ENCODE peak calls at places on chromosomes 13 and 19, in nine cellular contexts. One of them, this sample, is unnamed.

GRCh38 chr19:38657633-38658222 is 10.3 kb downstream of the ACTN4 start:
- DNase-seq in LNCaP clone FGC: no peak
- DNase-seq in nephron progenitor cell: no peak
- DNase-seq in NCI-H1092 treated with DMSO at 0.1 percent for 48 hours: no peak
- DNase-seq in progenitor cell of endocrine pancreas: no peak
- DNase-seq in brain microvascular endothelial cell: peak; percentile 76
- DNase-seq in stimulated activated naive CD8-positive, alpha-beta T cell treated with anti-CD3 and anti-CD28 coated beads, Interleukin-15, Interleukin-2, amounts not matched to agents 100 U/mL and 50 U/mL, for 24 hours: no peak
- DNase-seq in activated CD8-positive, alpha-beta memory T cell treated with anti-CD3 and anti-CD28 coated beads for 4 hours: no peak
- DNase-seq in GM12864: no peak
- DNase-seq in this sample: no peak

GRCh38 chr13:109288151-109288709 is 498.2 kb downstream of the IRS2 start:
- DNase-seq in activated CD8-positive, alpha-beta memory T cell treated with anti-CD3 and anti-CD28 coated beads for 4 hours: no peak
- DNase-seq in progenitor cell of endocrine pancreas: no peak
- DNase-seq in stimulated activated naive CD8-positive, alpha-beta T cell treated with anti-CD3 and anti-CD28 coated beads, Interleukin-15, Interleukin-2, amounts not matched to agents 100 U/mL and 50 U/mL, for 24 hours: no peak
- DNase-seq in LNCaP clone FGC: no peak
- DNase-seq in nephron progenitor cell: no peak
- DNase-seq in NCI-H1092 treated with DMSO at 0.1 percent for 48 hours: no peak
- DNase-seq in brain microvascular endothelial cell: no peak
- DNase-seq in GM12864: no peak
- DNase-seq in this sample: no peak

GRCh38 chr13:112477070-112477619 is 101.0 kb downstream of the SPACA7 start:
- DNase-seq in GM12864: no peak
- DNase-seq in stimulated activated naive CD8-positive, alpha-beta T cell treated with anti-CD3 and anti-CD28 coated beads, Interleukin-15, Interleukin-2, amounts not matched to agents 100 U/mL and 50 U/mL, for 24 hours: no peak
- DNase-seq in progenitor cell of endocrine pancreas: no peak
- DNase-seq in brain microvascular endothelial cell: no peak
- DNase-seq in activated CD8-positive, alpha-beta memory T cell treated with anti-CD3 and anti-CD28 coated beads for 4 hours: no peak
- DNase-seq in LNCaP clone FGC: no peak
- DNase-seq in NCI-H1092 treated with DMSO at 0.1 percent for 48 hours: no peak
- DNase-seq in nephron progenitor cell: no peak
- DNase-seq in this sample: no peak

GRCh38 chr19:34773555-34773864 is 495 bp upstream of the ZNF599 start:
- DNase-seq in nephron progenitor cell: no peak
- DNase-seq in NCI-H1092 treated with DMSO at 0.1 percent for 48 hours: no peak
- DNase-seq in progenitor cell of endocrine pancreas: no peak
- DNase-seq in activated CD8-positive, alpha-beta memory T cell treated with anti-CD3 and anti-CD28 coated beads for 4 hours: no peak
- DNase-seq in stimulated activated naive CD8-positive, alpha-beta T cell treated with anti-CD3 and anti-CD28 coated beads, Interleukin-15, Interleukin-2, amounts not matched to agents 100 U/mL and 50 U/mL, for 24 hours: no peak
- DNase-seq in GM12864: no peak
- DNase-seq in brain microvascular endothelial cell: no peak
- DNase-seq in LNCaP clone FGC: no peak
- DNase-seq in this sample: no peak

GRCh38 chr13:46629811-46630413 is 76.9 kb downstream of the LRCH1 start:
- DNase-seq in LNCaP clone FGC: no peak
- DNase-seq in progenitor cell of endocrine pancreas: no peak
- DNase-seq in activated CD8-positive, alpha-beta memory T cell treated with anti-CD3 and anti-CD28 coated beads for 4 hours: no peak
- DNase-seq in GM12864: no peak
- DNase-seq in NCI-H1092 treated with DMSO at 0.1 percent for 48 hours: no peak
- DNase-seq in nephron progenitor cell: no peak
- DNase-seq in brain microvascular endothelial cell: no peak
- DNase-seq in stimulated activated naive CD8-positive, alpha-beta T cell treated with anti-CD3 and anti-CD28 coated beads, Interleukin-15, Interleukin-2, amounts not matched to agents 100 U/mL and 50 U/mL, for 24 hours: no peak
- DNase-seq in this sample: no peak

GRCh38 chr19:52735734-52736133 is 890 bp upstream of the ZNF611 start:
- DNase-seq in activated CD8-positive, alpha-beta memory T cell treated with anti-CD3 and anti-CD28 coated beads for 4 hours: no peak
- DNase-seq in NCI-H1092 treated with DMSO at 0.1 percent for 48 hours: no peak
- DNase-seq in nephron progenitor cell: peak; percentile 23
- DNase-seq in stimulated activated naive CD8-positive, alpha-beta T cell treated with anti-CD3 and anti-CD28 coated beads, Interleukin-15, Interleukin-2, amounts not matched to agents 100 U/mL and 50 U/mL, for 24 hours: no peak
- DNase-seq in LNCaP clone FGC: no peak
- DNase-seq in progenitor cell of endocrine pancreas: peak; percentile 36
- DNase-seq in GM12864: no peak
- DNase-seq in brain microvascular endothelial cell: peak; percentile 39
- DNase-seq in this sample: peak; percentile 51

GRCh38 chr19:43699506-43700367 is 16.1 kb upstream of the IRGC start:
- DNase-seq in brain microvascular endothelial cell: peak; percentile 11
- DNase-seq in LNCaP clone FGC: no peak
- DNase-seq in nephron progenitor cell: peak; percentile 74
- DNase-seq in stimulated activated naive CD8-positive, alpha-beta T cell treated with anti-CD3 and anti-CD28 coated beads, Interleukin-15, Interleukin-2, amounts not matched to agents 100 U/mL and 50 U/mL, for 24 hours: peak; percentile 13
- DNase-seq in NCI-H1092 treated with DMSO at 0.1 percent for 48 hours: peak; percentile 1
- DNase-seq in GM12864: no peak
- DNase-seq in activated CD8-positive, alpha-beta memory T cell treated with anti-CD3 and anti-CD28 coated beads for 4 hours: no peak
- DNase-seq in progenitor cell of endocrine pancreas: peak; percentile 30
- DNase-seq in this sample: peak; percentile 5

GRCh38 chr13:110419391-110419791 is 112.3 kb downstream of the COL4A2 start:
- DNase-seq in progenitor cell of endocrine pancreas: no peak
- DNase-seq in GM12864: no peak
- DNase-seq in LNCaP clone FGC: no peak
- DNase-seq in activated CD8-positive, alpha-beta memory T cell treated with anti-CD3 and anti-CD28 coated beads for 4 hours: no peak
- DNase-seq in brain microvascular endothelial cell: peak; percentile 86
- DNase-seq in NCI-H1092 treated with DMSO at 0.1 percent for 48 hours: no peak
- DNase-seq in stimulated activated naive CD8-positive, alpha-beta T cell treated with anti-CD3 and anti-CD28 coated beads, Interleukin-15, Interleukin-2, amounts not matched to agents 100 U/mL and 50 U/mL, for 24 hours: no peak
- DNase-seq in nephron progenitor cell: no peak
- DNase-seq in this sample: no peak

GRCh38 chr19:5321851-5322681 is 18.5 kb downstream of the PTPRS start:
- DNase-seq in brain microvascular endothelial cell: no peak
- DNase-seq in LNCaP clone FGC: no peak
- DNase-seq in activated CD8-positive, alpha-beta memory T cell treated with anti-CD3 and anti-CD28 coated beads for 4 hours: no peak
- DNase-seq in progenitor cell of endocrine pancreas: no peak
- DNase-seq in stimulated activated naive CD8-positive, alpha-beta T cell treated with anti-CD3 and anti-CD28 coated beads, Interleukin-15, Interleukin-2, amounts not matched to agents 100 U/mL and 50 U/mL, for 24 hours: peak; percentile 52
- DNase-seq in GM12864: peak; percentile 74
- DNase-seq in nephron progenitor cell: no peak
- DNase-seq in NCI-H1092 treated with DMSO at 0.1 percent for 48 hours: no peak
- DNase-seq in this sample: no peak

GRCh38 chr13:66534561-66534960 is 695.6 kb downstream of the PCDH9 start:
- DNase-seq in activated CD8-positive, alpha-beta memory T cell treated with anti-CD3 and anti-CD28 coated beads for 4 hours: no peak
- DNase-seq in LNCaP clone FGC: no peak
- DNase-seq in NCI-H1092 treated with DMSO at 0.1 percent for 48 hours: no peak
- DNase-seq in GM12864: no peak
- DNase-seq in stimulated activated naive CD8-positive, alpha-beta T cell treated with anti-CD3 and anti-CD28 coated beads, Interleukin-15, Interleukin-2, amounts not matched to agents 100 U/mL and 50 U/mL, for 24 hours: no peak
- DNase-seq in brain microvascular endothelial cell: peak; percentile 19
- DNase-seq in nephron progenitor cell: no peak
- DNase-seq in progenitor cell of endocrine pancreas: no peak
- DNase-seq in this sample: no peak

GRCh38 chr13:48497669-48498068 is 35.2 kb downstream of the RCBTB2 start:
- DNase-seq in NCI-H1092 treated with DMSO at 0.1 percent for 48 hours: no peak
- DNase-seq in brain microvascular endothelial cell: no peak
- DNase-seq in LNCaP clone FGC: no peak
- DNase-seq in progenitor cell of endocrine pancreas: no peak
- DNase-seq in stimulated activated naive CD8-positive, alpha-beta T cell treated with anti-CD3 and anti-CD28 coated beads, Interleukin-15, Interleukin-2, amounts not matched to agents 100 U/mL and 50 U/mL, for 24 hours: no peak
- DNase-seq in GM12864: no peak
- DNase-seq in nephron progenitor cell: no peak
- DNase-seq in activated CD8-positive, alpha-beta memory T cell treated with anti-CD3 and anti-CD28 coated beads for 4 hours: no peak
- DNase-seq in this sample: no peak

GRCh38 chr13:110915874-110916670 is 1.2 kb upstream of the ANKRD10 start:
- DNase-seq in brain microvascular endothelial cell: no peak
- DNase-seq in LNCaP clone FGC: no peak
- DNase-seq in nephron progenitor cell: no peak
- DNase-seq in activated CD8-positive, alpha-beta memory T cell treated with anti-CD3 and anti-CD28 coated beads for 4 hours: no peak
- DNase-seq in progenitor cell of endocrine pancreas: no peak
- DNase-seq in stimulated activated naive CD8-positive, alpha-beta T cell treated with anti-CD3 and anti-CD28 coated beads, Interleukin-15, Interleukin-2, amounts not matched to agents 100 U/mL and 50 U/mL, for 24 hours: no peak
- DNase-seq in NCI-H1092 treated with DMSO at 0.1 percent for 48 hours: no peak
- DNase-seq in GM12864: no peak
- DNase-seq in this sample: no peak

GRCh38 chr19:52600639-52601024 is 30.5 kb downstream of the ZNF701 start:
- DNase-seq in activated CD8-positive, alpha-beta memory T cell treated with anti-CD3 and anti-CD28 coated beads for 4 hours: no peak
- DNase-seq in brain microvascular endothelial cell: no peak
- DNase-seq in stimulated activated naive CD8-positive, alpha-beta T cell treated with anti-CD3 and anti-CD28 coated beads, Interleukin-15, Interleukin-2, amounts not matched to agents 100 U/mL and 50 U/mL, for 24 hours: peak; percentile 23
- DNase-seq in progenitor cell of endocrine pancreas: peak; percentile 23
- DNase-seq in GM12864: no peak
- DNase-seq in NCI-H1092 treated with DMSO at 0.1 percent for 48 hours: no peak
- DNase-seq in LNCaP clone FGC: no peak
- DNase-seq in nephron progenitor cell: no peak
- DNase-seq in this sample: no peak

GRCh38 chr13:85864963-85865530 is 65.8 kb upstream of the SLITRK6 start:
- DNase-seq in GM12864: no peak
- DNase-seq in NCI-H1092 treated with DMSO at 0.1 percent for 48 hours: no peak
- DNase-seq in brain microvascular endothelial cell: peak; percentile 11
- DNase-seq in progenitor cell of endocrine pancreas: no peak
- DNase-seq in activated CD8-positive, alpha-beta memory T cell treated with anti-CD3 and anti-CD28 coated beads for 4 hours: no peak
- DNase-seq in nephron progenitor cell: no peak
- DNase-seq in stimulated activated naive CD8-positive, alpha-beta T cell treated with anti-CD3 and anti-CD28 coated beads, Interleukin-15, Interleukin-2, amounts not matched to agents 100 U/mL and 50 U/mL, for 24 hours: no peak
- DNase-seq in LNCaP clone FGC: no peak
- DNase-seq in this sample: no peak

GRCh38 chr13:73200432-73200831 is 141.6 kb downstream of the KLF5 start:
- DNase-seq in progenitor cell of endocrine pancreas: no peak
- DNase-seq in nephron progenitor cell: no peak
- DNase-seq in stimulated activated naive CD8-positive, alpha-beta T cell treated with anti-CD3 and anti-CD28 coated beads, Interleukin-15, Interleukin-2, amounts not matched to agents 100 U/mL and 50 U/mL, for 24 hours: no peak
- DNase-seq in LNCaP clone FGC: no peak
- DNase-seq in brain microvascular endothelial cell: no peak
- DNase-seq in NCI-H1092 treated with DMSO at 0.1 percent for 48 hours: no peak
- DNase-seq in GM12864: no peak
- DNase-seq in activated CD8-positive, alpha-beta memory T cell treated with anti-CD3 and anti-CD28 coated beads for 4 hours: no peak
- DNase-seq in this sample: peak; percentile 36

GRCh38 chr13:32409561-32410440 is 18.1 kb downstream of the N4BP2L1 start:
- DNase-seq in stimulated activated naive CD8-positive, alpha-beta T cell treated with anti-CD3 and anti-CD28 coated beads, Interleukin-15, Interleukin-2, amounts not matched to agents 100 U/mL and 50 U/mL, for 24 hours: no peak
- DNase-seq in brain microvascular endothelial cell: peak; percentile 50
- DNase-seq in NCI-H1092 treated with DMSO at 0.1 percent for 48 hours: peak; percentile 19
- DNase-seq in activated CD8-positive, alpha-beta memory T cell treated with anti-CD3 and anti-CD28 coated beads for 4 hours: no peak
- DNase-seq in LNCaP clone FGC: no peak
- DNase-seq in GM12864: no peak
- DNase-seq in nephron progenitor cell: peak; percentile 32
- DNase-seq in progenitor cell of endocrine pancreas: no peak
- DNase-seq in this sample: no peak

GRCh38 chr19:42596391-42597071 is 1.8 kb upstream of the CEACAM8 start:
- DNase-seq in NCI-H1092 treated with DMSO at 0.1 percent for 48 hours: peak; percentile 18
- DNase-seq in nephron progenitor cell: peak; percentile 71
- DNase-seq in progenitor cell of endocrine pancreas: peak; percentile 48
- DNase-seq in LNCaP clone FGC: no peak
- DNase-seq in stimulated activated naive CD8-positive, alpha-beta T cell treated with anti-CD3 and anti-CD28 coated beads, Interleukin-15, Interleukin-2, amounts not matched to agents 100 U/mL and 50 U/mL, for 24 hours: peak; percentile 61
- DNase-seq in brain microvascular endothelial cell: no peak
- DNase-seq in activated CD8-positive, alpha-beta memory T cell treated with anti-CD3 and anti-CD28 coated beads for 4 hours: peak; percentile 5
- DNase-seq in GM12864: no peak
- DNase-seq in this sample: peak; percentile 44

GRCh38 chr13:50801087-50801931 is 42.2 kb downstream of the DLEU7 start:
- DNase-seq in activated CD8-positive, alpha-beta memory T cell treated with anti-CD3 and anti-CD28 coated beads for 4 hours: peak; percentile 27
- DNase-seq in brain microvascular endothelial cell: peak; percentile 71
- DNase-seq in LNCaP clone FGC: peak; percentile 46
- DNase-seq in GM12864: peak; percentile 64
- DNase-seq in stimulated activated naive CD8-positive, alpha-beta T cell treated with anti-CD3 and anti-CD28 coated beads, Interleukin-15, Interleukin-2, amounts not matched to agents 100 U/mL and 50 U/mL, for 24 hours: peak; percentile 67
- DNase-seq in nephron progenitor cell: peak; percentile 68
- DNase-seq in NCI-H1092 treated with DMSO at 0.1 percent for 48 hours: peak; percentile 34
- DNase-seq in progenitor cell of endocrine pancreas: peak; percentile 47
- DNase-seq in this sample: peak; percentile 69

GRCh38 chr13:78660130-78660857 is 1.3 kb upstream of the OBI1 start:
- DNase-seq in GM12864: no peak
- DNase-seq in NCI-H1092 treated with DMSO at 0.1 percent for 48 hours: no peak
- DNase-seq in activated CD8-positive, alpha-beta memory T cell treated with anti-CD3 and anti-CD28 coated beads for 4 hours: no peak
- DNase-seq in progenitor cell of endocrine pancreas: no peak
- DNase-seq in LNCaP clone FGC: no peak
- DNase-seq in stimulated activated naive CD8-positive, alpha-beta T cell treated with anti-CD3 and anti-CD28 coated beads, Interleukin-15, Interleukin-2, amounts not matched to agents 100 U/mL and 50 U/mL, for 24 hours: no peak
- DNase-seq in nephron progenitor cell: no peak
- DNase-seq in brain microvascular endothelial cell: no peak
- DNase-seq in this sample: peak; percentile 14

GRCh38 chr19:5503598-5503997 is 48.4 kb downstream of the ZNRF4 start:
- DNase-seq in NCI-H1092 treated with DMSO at 0.1 percent for 48 hours: no peak
- DNase-seq in progenitor cell of endocrine pancreas: no peak
- DNase-seq in brain microvascular endothelial cell: no peak
- DNase-seq in stimulated activated naive CD8-positive, alpha-beta T cell treated with anti-CD3 and anti-CD28 coated beads, Interleukin-15, Interleukin-2, amounts not matched to agents 100 U/mL and 50 U/mL, for 24 hours: no peak
- DNase-seq in GM12864: no peak
- DNase-seq in nephron progenitor cell: no peak
- DNase-seq in activated CD8-positive, alpha-beta memory T cell treated with anti-CD3 and anti-CD28 coated beads for 4 hours: no peak
- DNase-seq in LNCaP clone FGC: no peak
- DNase-seq in this sample: no peak

GRCh38 chr19:15714638-15715037 is 13.2 kb upstream of the OR10H2 start:
- DNase-seq in LNCaP clone FGC: no peak
- DNase-seq in stimulated activated naive CD8-positive, alpha-beta T cell treated with anti-CD3 and anti-CD28 coated beads, Interleukin-15, Interleukin-2, amounts not matched to agents 100 U/mL and 50 U/mL, for 24 hours: no peak
- DNase-seq in progenitor cell of endocrine pancreas: no peak
- DNase-seq in nephron progenitor cell: no peak
- DNase-seq in GM12864: no peak
- DNase-seq in activated CD8-positive, alpha-beta memory T cell treated with anti-CD3 and anti-CD28 coated beads for 4 hours: no peak
- DNase-seq in brain microvascular endothelial cell: no peak
- DNase-seq in NCI-H1092 treated with DMSO at 0.1 percent for 48 hours: no peak
- DNase-seq in this sample: no peak

GRCh38 chr13:79225487-79226232 is 180.4 kb downstream of the RBM26 start:
- DNase-seq in brain microvascular endothelial cell: no peak
- DNase-seq in nephron progenitor cell: no peak
- DNase-seq in LNCaP clone FGC: no peak
- DNase-seq in progenitor cell of endocrine pancreas: no peak
- DNase-seq in NCI-H1092 treated with DMSO at 0.1 percent for 48 hours: peak; percentile 57
- DNase-seq in activated CD8-positive, alpha-beta memory T cell treated with anti-CD3 and anti-CD28 coated beads for 4 hours: no peak
- DNase-seq in GM12864: no peak
- DNase-seq in stimulated activated naive CD8-positive, alpha-beta T cell treated with anti-CD3 and anti-CD28 coated beads, Interleukin-15, Interleukin-2, amounts not matched to agents 100 U/mL and 50 U/mL, for 24 hours: no peak
- DNase-seq in this sample: no peak

GRCh38 chr13:46307554-46307953 is 79.5 kb downstream of the RUBCNL start:
- DNase-seq in NCI-H1092 treated with DMSO at 0.1 percent for 48 hours: no peak
- DNase-seq in nephron progenitor cell: no peak
- DNase-seq in progenitor cell of endocrine pancreas: no peak
- DNase-seq in brain microvascular endothelial cell: no peak
- DNase-seq in GM12864: no peak
- DNase-seq in LNCaP clone FGC: no peak
- DNase-seq in stimulated activated naive CD8-positive, alpha-beta T cell treated with anti-CD3 and anti-CD28 coated beads, Interleukin-15, Interleukin-2, amounts not matched to agents 100 U/mL and 50 U/mL, for 24 hours: no peak
- DNase-seq in activated CD8-positive, alpha-beta memory T cell treated with anti-CD3 and anti-CD28 coated beads for 4 hours: no peak
- DNase-seq in this sample: no peak

GRCh38 chr19:31166206-31166605 is 183.0 kb downstream of the TSHZ3 start:
- DNase-seq in brain microvascular endothelial cell: no peak
- DNase-seq in NCI-H1092 treated with DMSO at 0.1 percent for 48 hours: no peak
- DNase-seq in nephron progenitor cell: no peak
- DNase-seq in progenitor cell of endocrine pancreas: no peak
- DNase-seq in GM12864: no peak
- DNase-seq in LNCaP clone FGC: no peak
- DNase-seq in stimulated activated naive CD8-positive, alpha-beta T cell treated with anti-CD3 and anti-CD28 coated beads, Interleukin-15, Interleukin-2, amounts not matched to agents 100 U/mL and 50 U/mL, for 24 hours: no peak
- DNase-seq in activated CD8-positive, alpha-beta memory T cell treated with anti-CD3 and anti-CD28 coated beads for 4 hours: no peak
- DNase-seq in this sample: no peak

GRCh38 chr13:112643759-112644459 is 45.9 kb upstream of the ATP11A start:
- DNase-seq in nephron progenitor cell: no peak
- DNase-seq in brain microvascular endothelial cell: no peak
- DNase-seq in progenitor cell of endocrine pancreas: no peak
- DNase-seq in LNCaP clone FGC: peak; percentile 48
- DNase-seq in stimulated activated naive CD8-positive, alpha-beta T cell treated with anti-CD3 and anti-CD28 coated beads, Interleukin-15, Interleukin-2, amounts not matched to agents 100 U/mL and 50 U/mL, for 24 hours: no peak
- DNase-seq in activated CD8-positive, alpha-beta memory T cell treated with anti-CD3 and anti-CD28 coated beads for 4 hours: no peak
- DNase-seq in NCI-H1092 treated with DMSO at 0.1 percent for 48 hours: peak; percentile 59
- DNase-seq in GM12864: no peak
- DNase-seq in this sample: peak; percentile 96

GRCh38 chr19:49746206-49746958 is 16.7 kb downstream of the TSKS start:
- DNase-seq in brain microvascular endothelial cell: no peak
- DNase-seq in GM12864: no peak
- DNase-seq in nephron progenitor cell: peak; percentile 43
- DNase-seq in progenitor cell of endocrine pancreas: no peak
- DNase-seq in LNCaP clone FGC: no peak
- DNase-seq in stimulated activated naive CD8-positive, alpha-beta T cell treated with anti-CD3 and anti-CD28 coated beads, Interleukin-15, Interleukin-2, amounts not matched to agents 100 U/mL and 50 U/mL, for 24 hours: peak; percentile 69
- DNase-seq in NCI-H1092 treated with DMSO at 0.1 percent for 48 hours: no peak
- DNase-seq in activated CD8-positive, alpha-beta memory T cell treated with anti-CD3 and anti-CD28 coated beads for 4 hours: peak; percentile 5
- DNase-seq in this sample: peak; percentile 35

GRCh38 chr19:4115050-4115817 is 8.7 kb downstream of the MAP2K2 start:
- DNase-seq in activated CD8-positive, alpha-beta memory T cell treated with anti-CD3 and anti-CD28 coated beads for 4 hours: peak; percentile 24
- DNase-seq in GM12864: peak; percentile 82
- DNase-seq in stimulated activated naive CD8-positive, alpha-beta T cell treated with anti-CD3 and anti-CD28 coated beads, Interleukin-15, Interleukin-2, amounts not matched to agents 100 U/mL and 50 U/mL, for 24 hours: peak; percentile 55
- DNase-seq in nephron progenitor cell: no peak
- DNase-seq in NCI-H1092 treated with DMSO at 0.1 percent for 48 hours: no peak
- DNase-seq in progenitor cell of endocrine pancreas: no peak
- DNase-seq in LNCaP clone FGC: no peak
- DNase-seq in brain microvascular endothelial cell: no peak
- DNase-seq in this sample: no peak

GRCh38 chr13:97353927-97354326 is 80.0 kb upstream of the RAP2A start:
- DNase-seq in brain microvascular endothelial cell: peak; percentile 52
- DNase-seq in NCI-H1092 treated with DMSO at 0.1 percent for 48 hours: no peak
- DNase-seq in progenitor cell of endocrine pancreas: no peak
- DNase-seq in GM12864: no peak
- DNase-seq in stimulated activated naive CD8-positive, alpha-beta T cell treated with anti-CD3 and anti-CD28 coated beads, Interleukin-15, Interleukin-2, amounts not matched to agents 100 U/mL and 50 U/mL, for 24 hours: no peak
- DNase-seq in nephron progenitor cell: no peak
- DNase-seq in activated CD8-positive, alpha-beta memory T cell treated with anti-CD3 and anti-CD28 coated beads for 4 hours: no peak
- DNase-seq in LNCaP clone FGC: no peak
- DNase-seq in this sample: no peak

GRCh38 chr13:29315847-29316246 is 279.6 kb downstream of the SLC7A1 start:
- DNase-seq in LNCaP clone FGC: no peak
- DNase-seq in stimulated activated naive CD8-positive, alpha-beta T cell treated with anti-CD3 and anti-CD28 coated beads, Interleukin-15, Interleukin-2, amounts not matched to agents 100 U/mL and 50 U/mL, for 24 hours: no peak
- DNase-seq in nephron progenitor cell: no peak
- DNase-seq in activated CD8-positive, alpha-beta memory T cell treated with anti-CD3 and anti-CD28 coated beads for 4 hours: no peak
- DNase-seq in progenitor cell of endocrine pancreas: no peak
- DNase-seq in GM12864: no peak
- DNase-seq in NCI-H1092 treated with DMSO at 0.1 percent for 48 hours: no peak
- DNase-seq in brain microvascular endothelial cell: no peak
- DNase-seq in this sample: no peak

GRCh38 chr19:30733826-30734550 is 361.8 kb downstream of the ZNF536 start:
- DNase-seq in stimulated activated naive CD8-positive, alpha-beta T cell treated with anti-CD3 and anti-CD28 coated beads, Interleukin-15, Interleukin-2, amounts not matched to agents 100 U/mL and 50 U/mL, for 24 hours: no peak
- DNase-seq in GM12864: no peak
- DNase-seq in progenitor cell of endocrine pancreas: no peak
- DNase-seq in NCI-H1092 treated with DMSO at 0.1 percent for 48 hours: no peak
- DNase-seq in activated CD8-positive, alpha-beta memory T cell treated with anti-CD3 and anti-CD28 coated beads for 4 hours: no peak
- DNase-seq in LNCaP clone FGC: no peak
- DNase-seq in nephron progenitor cell: peak; percentile 14
- DNase-seq in brain microvascular endothelial cell: no peak
- DNase-seq in this sample: no peak

GRCh38 chr19:28294395-28294794 is 918.6 kb downstream of the UQCRFS1 start:
- DNase-seq in stimulated activated naive CD8-positive, alpha-beta T cell treated with anti-CD3 and anti-CD28 coated beads, Interleukin-15, Interleukin-2, amounts not matched to agents 100 U/mL and 50 U/mL, for 24 hours: no peak
- DNase-seq in GM12864: no peak
- DNase-seq in brain microvascular endothelial cell: peak; percentile 16
- DNase-seq in progenitor cell of endocrine pancreas: no peak
- DNase-seq in nephron progenitor cell: no peak
- DNase-seq in NCI-H1092 treated with DMSO at 0.1 percent for 48 hours: no peak
- DNase-seq in activated CD8-positive, alpha-beta memory T cell treated with anti-CD3 and anti-CD28 coated beads for 4 hours: no peak
- DNase-seq in LNCaP clone FGC: no peak
- DNase-seq in this sample: no peak